ENCODE peak calls at places on chromosomes 13 and 19, in seven cellular contexts. Z is GM12878, U is pancreas, V is DND-41, T is mucosa of descending colon, K is hepatocyte, A is neuronal stem cell. H is an unnamed sample. For H3K36me3 and H3K4me1, the result is how much of the 10 kb centered on the place peaks cover.

GRCh38 chr19:55454787-55455243 is 6.6 kb downstream of the ISOC2 start:
- DNase-seq in U (no peak), A (no peak), T (peak), K (no peak), Z (no peak), V (peak), H (peak)

GRCh38 chr19:33938821-33939220 is 142.2 kb downstream of the KCTD15 start:
- DNase-seq in U (peak), T (peak), K (no peak), Z (no peak), V (no peak), A (no peak), H (no peak)

GRCh38 chr19:43643326-43643725 is 3.7 kb upstream of the CADM4 start:
- DNase-seq in K (no peak), Z (no peak), A (no peak), T (no peak), V (no peak), U (no peak), H (no peak)

GRCh38 chr13:82747331-82747730 is 1134.9 kb downstream of the SLITRK1 start:
- DNase-seq in A (peak), T (no peak), U (no peak), Z (no peak), K (no peak), V (no peak), H (no peak)

GRCh38 chr13:100254002-100254401 is 165.1 kb downstream of the PCCA start:
- DNase-seq in A (no peak), K (no peak), Z (no peak), T (no peak), U (no peak), V (no peak), H (no peak)

GRCh38 chr19:42392165-42392564 is 2.1 kb upstream of the CNFN start:
- DNase-seq in V (no peak), Z (no peak), A (no peak), T (no peak), K (no peak), U (no peak), H (no peak)

GRCh38 chr13:87677334-87678234 is 6.4 kb downstream of the SLITRK5 start:
- DNase-seq in Z (no peak), V (no peak), T (peak), K (peak), A (peak), U (peak), H (peak)

GRCh38 chr19:2994588-2995131 is 17.3 kb downstream of the TLE6 start:
- DNase-seq in A (no peak), U (no peak), Z (no peak), V (no peak), K (no peak), T (no peak), H (no peak)

GRCh38 chr19:35501684-35502083 is 11.4 kb upstream of the KRTDAP start:
- DNase-seq in A (no peak), K (peak), Z (no peak), U (no peak), V (no peak), T (no peak), H (peak)

GRCh38 chr19:31349160-31349881 is at the start of gene TSHZ3:
- DNase-seq in U (peak), Z (no peak), T (peak), A (no peak), V (peak), K (peak), H (peak)

GRCh38 chr19:38394488-38394887 is 6.0 kb downstream of the SPRED3 start:
- DNase-seq in Z (no peak), K (peak), T (no peak), V (no peak), U (no peak), A (no peak), H (peak)

GRCh38 chr13:35699805-35700204 is 223.3 kb upstream of the MAB21L1 start:
- DNase-seq in K (peak), Z (no peak), A (no peak), T (peak), U (no peak), V (no peak), H (no peak)

GRCh38 chr19:4456843-4457653 is 546 bp downstream of the UBXN6 start:
- DNase-seq in A (peak), Z (no peak), K (peak), U (no peak), V (peak), T (peak), H (peak)

GRCh38 chr13:24865158-24865557 is 101.2 kb downstream of the RNF17 start:
- DNase-seq in Z (no peak), U (no peak), V (no peak), K (no peak), T (no peak), A (no peak), H (no peak)

GRCh38 chr13:19601749-19602725 is 31.4 kb upstream of the MPHOSPH8 start:
- DNase-seq in K (peak), Z (no peak), T (peak), A (peak), U (peak), V (no peak), H (peak)

GRCh38 chr19:33887891-33888290 is 91.2 kb downstream of the KCTD15 start:
- DNase-seq in A (no peak), Z (no peak), T (no peak), V (no peak), K (no peak), U (peak), H (no peak)

GRCh38 chr13:58994077-58994476 is 1169.7 kb downstream of the DIAPH3 start:
- DNase-seq in K (no peak), Z (no peak), T (no peak), V (no peak), U (no peak), A (no peak), H (no peak)

GRCh38 chr19:11377237-11377636 is 2.8 kb downstream of the SWSAP1 start:
- DNase-seq in T (no peak), Z (no peak), U (no peak), A (no peak), K (peak), V (peak), H (no peak)

GRCh38 chr13:102962430-102962829 is 103.8 kb downstream of the SLC10A2 start:
- DNase-seq in A (no peak), U (no peak), V (no peak), T (no peak), Z (no peak), K (no peak), H (no peak)

GRCh38 chr13:33015791-33016323 is 366 bp upstream of the KL start:
- DNase-seq in A (no peak), T (peak), K (peak), Z (no peak), U (peak), V (no peak), H (peak)

GRCh38 chr19:15900504-15900903 is 2.6 kb upstream of the CYP4F2 start:
- DNase-seq in T (no peak), U (no peak), A (no peak), Z (no peak), V (no peak), K (no peak), H (no peak)

GRCh38 chr19:4830768-4831265 is 695 bp downstream of the TICAM1 start:
- DNase-seq in V (no peak), U (no peak), T (no peak), Z (no peak), A (no peak), K (no peak), H (no peak)

GRCh38 chr13:75368167-75368566 is 113.8 kb downstream of the TBC1D4 start:
- DNase-seq in A (no peak), Z (no peak), K (peak), T (peak), U (no peak), V (no peak), H (no peak)

GRCh38 chr13:30869491-30869890 is 36.6 kb upstream of the MEDAG start:
- DNase-seq in A (no peak), V (no peak), K (no peak), Z (no peak), U (no peak), T (no peak), H (peak)

GRCh38 chr19:43432866-43433673 is 18.4 kb downstream of the TEX101 start:
- DNase-seq in K (peak), U (peak), A (peak), T (peak), Z (no peak), V (peak), H (peak)

GRCh38 chr19:54938906-54939305 is 8.4 kb downstream of the NLRP7 start:
- DNase-seq in Z (no peak), T (no peak), K (no peak), U (no peak), A (no peak), V (no peak), H (no peak)

GRCh38 chr13:110553417-110553816 is 8.1 kb downstream of the RAB20 start:
- DNase-seq in V (no peak), Z (no peak), K (no peak), U (no peak), A (no peak), T (no peak), H (no peak)

GRCh38 chr19:54137913-54138776 is 583 bp downstream of the CNOT3 start:
- DNase-seq in K (peak), V (peak), A (no peak), Z (no peak), T (no peak), U (peak), H (peak)

GRCh38 chr19:6828306-6828697 is 55.8 kb downstream of the VAV1 start:
- DNase-seq in K (no peak), V (no peak), A (no peak), T (no peak), Z (no peak), U (no peak), H (no peak)

GRCh38 chr19:28885965-28886364 is 327.0 kb downstream of the UQCRFS1 start:
- DNase-seq in U (no peak), K (no peak), A (no peak), T (no peak), V (no peak), Z (no peak), H (no peak)

GRCh38 chr19:43470288-43470687 is 4.9 kb upstream of the LYPD3 start:
- DNase-seq in V (no peak), Z (no peak), U (no peak), K (no peak), A (no peak), T (no peak), H (peak)

GRCh38 chr13:109383683-109384082 is 402.7 kb downstream of the IRS2 start:
- DNase-seq in T (no peak), V (no peak), A (no peak), Z (no peak), K (peak), U (no peak), H (no peak)

GRCh38 chr13:36841411-36841810 is 22.4 kb downstream of the RFXAP start:
- DNase-seq in V (no peak), U (no peak), T (no peak), Z (no peak), K (no peak), A (no peak), H (no peak)

GRCh38 chr13:109938255-109938936 is 152.0 kb upstream of the IRS2 start:
- DNase-seq in T (no peak), V (no peak), K (peak), Z (no peak), A (no peak), U (no peak), H (no peak)

GRCh38 chr13:33676700-33677048 is 141.3 kb upstream of the RFC3 start:
- DNase-seq in T (peak), A (no peak), K (peak), U (peak), Z (no peak), V (peak), H (peak)

GRCh38 chr13:113095146-113096051 is 10.2 kb upstream of the F7 start:
- DNase-seq in T (no peak), A (no peak), Z (no peak), K (no peak), V (no peak), U (peak), H (no peak)

GRCh38 chr13:97212540-97213146 is 9.5 kb upstream of the MBNL2 start:
- DNase-seq in K (peak), A (no peak), U (no peak), Z (no peak), V (no peak), T (peak), H (peak)

GRCh38 chr19:17347361-17347760 is 10.0 kb downstream of the GTPBP3 start:
- DNase-seq in U (no peak), Z (no peak), K (no peak), V (no peak), A (no peak), T (no peak), H (no peak)

DNA sequence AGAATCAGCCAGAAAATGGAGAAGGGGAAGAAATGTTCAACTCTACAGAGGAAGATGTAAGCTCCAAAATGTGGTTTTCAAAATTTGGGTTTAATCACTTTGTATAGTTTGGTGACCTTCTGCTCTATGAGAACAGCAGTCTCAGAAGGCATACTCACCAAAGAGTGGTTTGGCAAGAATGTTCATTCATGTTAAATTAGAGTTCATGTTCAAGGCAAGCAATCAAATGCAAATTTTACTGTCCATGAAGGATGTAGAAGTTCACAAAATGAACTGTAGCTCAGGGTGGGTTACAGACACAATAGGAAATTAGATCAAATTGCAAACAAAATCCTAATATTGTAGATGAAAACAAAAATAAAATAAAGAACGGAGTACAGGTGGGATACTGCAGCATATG is 606.7 kb upstream of the PCDH20 start:
- DNase-seq in V (no peak), K (no peak), T (no peak), U (no peak), Z (no peak), A (no peak), H (no peak)
- H3K36me3 ChIP-seq in V (under half), K (under half), T (under half), U (under half), Z (under half), A (under half), H (under half)

DNA sequence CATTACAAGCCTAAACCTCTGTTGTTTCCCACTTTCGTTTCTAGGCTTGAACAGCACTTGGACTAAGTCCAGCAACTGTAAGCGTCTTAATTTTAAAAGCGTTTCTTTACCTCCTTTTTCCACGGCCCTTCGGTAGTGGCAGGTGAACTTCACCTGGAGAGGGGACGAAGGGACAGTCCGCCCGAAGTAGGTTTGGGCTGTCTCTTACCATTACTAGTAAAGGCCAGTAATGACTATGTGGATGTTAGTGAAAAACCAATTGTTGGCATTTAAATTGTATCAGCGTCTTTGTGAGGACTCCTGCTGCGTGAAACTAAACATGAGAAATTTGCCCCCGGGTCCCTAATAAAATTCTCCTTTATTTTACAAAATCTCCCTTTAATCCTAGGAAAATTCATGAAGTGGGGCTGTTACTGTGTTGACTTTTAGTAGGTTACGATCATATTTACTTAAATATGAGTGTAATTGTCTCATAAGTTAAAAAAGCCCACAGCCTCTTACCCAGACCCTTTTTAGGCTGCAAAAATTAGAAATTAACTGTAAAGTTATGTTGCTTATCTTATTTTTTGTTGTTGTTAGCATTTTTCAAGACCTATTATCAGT is 981 bp downstream of the ITM2B start:
- DNase-seq in V (no peak), T (no peak), Z (peak), A (no peak), K (peak), U (no peak), H (no peak)
- H3K4me1 ChIP-seq in V (under half), T (under half), Z (under half), A (under half), K (under half), U (under half), H (under half)

DNA sequence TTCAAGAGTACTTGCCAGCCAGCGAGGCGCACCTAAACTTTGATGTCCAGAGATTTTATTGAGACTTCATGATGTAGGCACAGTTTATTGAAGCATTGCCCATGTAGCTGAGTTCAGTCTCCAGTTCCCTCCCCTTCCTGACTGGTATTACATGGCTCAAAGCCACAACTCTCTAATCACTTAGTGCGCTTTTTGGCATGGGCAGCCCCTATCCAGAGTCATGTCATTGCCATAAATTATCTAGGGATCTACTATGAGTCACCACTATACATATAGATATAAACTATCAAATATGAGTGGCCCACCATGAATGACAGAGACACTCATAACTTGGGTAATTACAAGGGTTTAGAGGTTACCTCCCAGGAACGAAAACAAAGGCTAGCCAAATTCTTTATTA is 7.7 kb downstream of the ZNF614 start:
- DNase-seq in K (no peak), A (no peak), V (no peak), T (no peak), Z (no peak), U (no peak), H (no peak)
- H3K36me3 ChIP-seq in K (under half), A (half or more), V (half or more), T (under half), Z (under half), U (under half), H (half or more)

DNA sequence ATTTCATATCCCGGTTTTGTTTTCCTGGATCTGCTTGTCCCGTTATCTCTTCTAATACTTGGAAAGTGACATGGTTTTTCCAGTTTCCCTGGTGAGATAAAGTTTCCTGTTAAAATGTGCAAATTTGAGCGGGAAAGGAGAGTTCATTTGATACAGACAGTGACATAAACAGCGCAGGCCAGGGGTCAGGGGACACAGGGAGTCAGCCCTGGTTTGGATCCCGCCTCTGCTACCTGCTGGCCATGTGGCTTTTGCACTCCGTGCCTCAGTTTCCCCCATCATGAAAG is 20.6 kb upstream of the MISP start:
- DNase-seq in U (no peak), V (no peak), K (no peak), T (no peak), Z (no peak), A (no peak), H (no peak)
- H3K4me1 ChIP-seq in U (under half), V (under half), K (under half), T (under half), Z (under half), A (under half), H (under half)

GRCh38 chr19:40724315-40724714 is 7.4 kb downstream of the ITPKC start:
- DNase-seq in T (no peak), Z (no peak), U (no peak), A (no peak), V (no peak), K (no peak), H (no peak)
- H3K36me3 ChIP-seq in T (under half), Z (under half), U (under half), A (half or more), V (under half), K (under half), H (under half)

GRCh38 chr13:39369161-39369890 is 233.7 kb downstream of the LHFPL6 start:
- DNase-seq in A (no peak), V (no peak), Z (no peak), K (no peak), T (no peak), U (no peak), H (no peak)

GRCh38 chr13:39370554-39370953 is 232.4 kb downstream of the LHFPL6 start:
- DNase-seq in A (no peak), T (no peak), K (peak), U (no peak), V (no peak), Z (no peak), H (peak)

GRCh38 chr13:39373108-39373507 is 229.9 kb downstream of the LHFPL6 start:
- DNase-seq in U (no peak), Z (no peak), T (no peak), A (no peak), K (no peak), V (no peak), H (no peak)

GRCh38 chr13:39365879-39366278 is 237.1 kb downstream of the LHFPL6 start:
- DNase-seq in Z (no peak), T (no peak), K (no peak), A (no peak), U (no peak), V (no peak), H (no peak)

DNA sequence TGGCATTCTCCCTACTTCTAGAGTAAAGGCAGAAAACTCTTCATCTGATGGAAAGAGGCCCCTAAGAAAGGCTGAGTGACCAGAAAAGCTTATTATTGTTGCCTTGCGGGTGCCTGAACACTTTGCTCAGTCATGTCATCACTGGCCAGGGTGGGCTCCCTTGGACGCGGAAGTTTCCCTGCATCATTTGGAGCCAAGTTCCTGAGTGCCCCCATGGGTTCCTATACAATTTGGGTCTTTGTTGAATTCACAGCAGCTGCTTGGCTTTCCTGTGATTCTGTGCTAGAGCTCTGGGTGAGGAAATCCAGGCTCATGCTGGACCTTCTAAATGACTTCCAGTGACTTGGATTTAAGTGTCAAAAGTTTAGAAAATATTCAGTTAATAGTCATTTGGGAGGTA is 232.9 kb downstream of the LHFPL6 start:
- DNase-seq in V (no peak), A (no peak), K (no peak), Z (no peak), U (no peak), T (no peak), H (no peak)
- H3K4me1 ChIP-seq in V (under half), A (under half), K (under half), Z (under half), U (under half), T (under half), H (under half)

GRCh38 chr19:49339364-49340068 is 4.3 kb downstream of the CD37 start:
- DNase-seq in K (peak), T (peak), Z (no peak), U (peak), V (no peak), A (peak), H (peak)
- H3K36me3 ChIP-seq in K (under half), T (under half), Z (under half), U (under half), V (under half), A (half or more), H (under half)

GRCh38 chr13:49812806-49813205 is 20.3 kb upstream of the KPNA3 start:
- DNase-seq in V (no peak), Z (no peak), T (no peak), A (no peak), K (no peak), U (no peak), H (no peak)
- H3K4me1 ChIP-seq in V (under half), Z (under half), T (under half), A (under half), K (under half), U (under half), H (half or more)

GRCh38 chr13:46778879-46779278 is 18.1 kb downstream of the ESD start:
- DNase-seq in Z (no peak), T (no peak), V (no peak), U (no peak), K (no peak), A (no peak), H (no peak)

GRCh38 chr13:46782066-46782465 is 14.9 kb downstream of the ESD start:
- DNase-seq in A (no peak), V (no peak), T (no peak), U (no peak), Z (no peak), K (no peak), H (no peak)

GRCh38 chr13:46778095-46778494 is 18.9 kb downstream of the ESD start:
- DNase-seq in Z (no peak), K (no peak), U (no peak), V (no peak), A (no peak), T (no peak), H (no peak)

GRCh38 chr13:46783504-46783903 is 13.5 kb downstream of the ESD start:
- DNase-seq in V (no peak), A (no peak), Z (no peak), T (no peak), U (no peak), K (no peak), H (no peak)
- H3K36me3 ChIP-seq in V (half or more), A (half or more), Z (under half), T (under half), U (under half), K (under half), H (half or more)

GRCh38 chr19:47152205-47152604 is 21.6 kb downstream of the SAE1 start:
- DNase-seq in Z (no peak), U (no peak), A (no peak), T (no peak), K (no peak), V (no peak), H (no peak)
- H3K4me1 ChIP-seq in Z (under half), U (under half), A (under half), T (under half), K (under half), V (under half), H (under half)